ENCODE peak calls at places on chromosomes 16 and 17, in six cellular contexts. One of them, this sample, is unnamed. For H3K79me1, the result is how much of the 10 kb centered on the place peaks cover.

GRCh38 chr16:85173077-85173980 is 61.1 kb upstream of the CIBAR2 start:
- DNase-seq in mesendoderm: peak
- DNase-seq in H1: no peak
- DNase-seq in mesenchymal stem cell: peak
- DNase-seq in H9: no peak
- DNase-seq in neuronal stem cell: no peak
- DNase-seq in this sample: peak

GRCh38 chr17:40515491-40516041 is 14.1 kb upstream of the TNS4 start:
- DNase-seq in H9: no peak
- DNase-seq in mesendoderm: peak
- DNase-seq in mesenchymal stem cell: no peak
- DNase-seq in H1: no peak
- DNase-seq in neuronal stem cell: no peak
- DNase-seq in this sample: no peak

GRCh38 chr17:19304209-19304608 is 58.3 kb downstream of the B9D1 start:
- DNase-seq in H9: no peak
- DNase-seq in H1: no peak
- DNase-seq in neuronal stem cell: no peak
- DNase-seq in mesenchymal stem cell: peak
- DNase-seq in mesendoderm: no peak
- DNase-seq in this sample: peak

GRCh38 chr17:418421-418751 is 65.8 kb upstream of the RPH3AL start:
- DNase-seq in mesendoderm: no peak
- DNase-seq in H1: no peak
- DNase-seq in H9: no peak
- DNase-seq in mesenchymal stem cell: no peak
- DNase-seq in neuronal stem cell: no peak
- DNase-seq in this sample: no peak

GRCh38 chr16:9867176-9867575 is 315.1 kb downstream of the GRIN2A start:
- DNase-seq in mesendoderm: no peak
- DNase-seq in H9: no peak
- DNase-seq in H1: no peak
- DNase-seq in mesenchymal stem cell: no peak
- DNase-seq in neuronal stem cell: no peak
- DNase-seq in this sample: no peak

GRCh38 chr16:1817276-1817589 is 9.4 kb downstream of the HAGH start:
- DNase-seq in H1: no peak
- DNase-seq in mesenchymal stem cell: no peak
- DNase-seq in H9: no peak
- DNase-seq in neuronal stem cell: no peak
- DNase-seq in mesendoderm: no peak
- DNase-seq in this sample: no peak

GRCh38 chr16:67391424-67392300 is 1.6 kb downstream of the TPPP3 start:
- DNase-seq in H1: no peak
- DNase-seq in H9: no peak
- DNase-seq in neuronal stem cell: no peak
- DNase-seq in mesenchymal stem cell: peak
- DNase-seq in mesendoderm: peak
- DNase-seq in this sample: no peak

GRCh38 chr16:70689970-70690905 is 4.4 kb upstream of the MTSS2 start:
- DNase-seq in mesendoderm: no peak
- DNase-seq in neuronal stem cell: no peak
- DNase-seq in mesenchymal stem cell: no peak
- DNase-seq in H1: no peak
- DNase-seq in H9: no peak
- DNase-seq in this sample: no peak

GRCh38 chr16:23670137-23670776 is 8.4 kb upstream of the PLK1 start:
- DNase-seq in mesendoderm: no peak
- DNase-seq in neuronal stem cell: no peak
- DNase-seq in mesenchymal stem cell: peak
- DNase-seq in H9: no peak
- DNase-seq in H1: no peak
- DNase-seq in this sample: peak

GRCh38 chr17:73820686-73821448 is 176.6 kb upstream of the SDK2 start:
- DNase-seq in mesendoderm: peak
- DNase-seq in neuronal stem cell: peak
- DNase-seq in H9: peak
- DNase-seq in H1: peak
- DNase-seq in mesenchymal stem cell: no peak
- DNase-seq in this sample: no peak

GRCh38 chr17:17139972-17140589 is 66.1 kb downstream of the PLD6 start:
- DNase-seq in H9: peak
- DNase-seq in neuronal stem cell: no peak
- DNase-seq in mesenchymal stem cell: no peak
- DNase-seq in mesendoderm: no peak
- DNase-seq in H1: no peak
- DNase-seq in this sample: no peak

GRCh38 chr16:75566889-75567255 is 693 bp downstream of the GABARAPL2 start:
- DNase-seq in mesendoderm: no peak
- DNase-seq in neuronal stem cell: no peak
- DNase-seq in H9: no peak
- DNase-seq in H1: peak
- DNase-seq in mesenchymal stem cell: peak
- DNase-seq in this sample: no peak

GRCh38 chr17:17043668-17044226 is 1.5 kb downstream of the MPRIP start:
- DNase-seq in mesendoderm: peak
- DNase-seq in mesenchymal stem cell: peak
- DNase-seq in neuronal stem cell: peak
- DNase-seq in H1: no peak
- DNase-seq in H9: peak
- DNase-seq in this sample: peak

GRCh38 chr16:17070882-17071592 is 399.7 kb downstream of the XYLT1 start:
- DNase-seq in mesendoderm: peak
- DNase-seq in neuronal stem cell: peak
- DNase-seq in H1: peak
- DNase-seq in H9: peak
- DNase-seq in mesenchymal stem cell: no peak
- DNase-seq in this sample: no peak

GRCh38 chr17:50638572-50638850 is 3.8 kb downstream of the ABCC3 start:
- DNase-seq in mesenchymal stem cell: no peak
- DNase-seq in H1: no peak
- DNase-seq in neuronal stem cell: no peak
- DNase-seq in H9: no peak
- DNase-seq in mesendoderm: peak
- DNase-seq in this sample: peak

GRCh38 chr17:61465550-61466237 is 13.5 kb downstream of the TBX4 start:
- DNase-seq in neuronal stem cell: no peak
- DNase-seq in H1: no peak
- DNase-seq in H9: peak
- DNase-seq in mesenchymal stem cell: no peak
- DNase-seq in mesendoderm: no peak
- DNase-seq in this sample: no peak

GRCh38 chr17:61466246-61466645 is 14.0 kb downstream of the TBX4 start:
- DNase-seq in H9: peak
- DNase-seq in neuronal stem cell: no peak
- DNase-seq in mesendoderm: no peak
- DNase-seq in mesenchymal stem cell: no peak
- DNase-seq in H1: no peak
- DNase-seq in this sample: no peak

GRCh38 chr17:61468263-61468907 is 16.2 kb downstream of the TBX4 start:
- DNase-seq in H1: no peak
- DNase-seq in H9: no peak
- DNase-seq in mesenchymal stem cell: peak
- DNase-seq in mesendoderm: no peak
- DNase-seq in neuronal stem cell: no peak
- DNase-seq in this sample: peak

GRCh38 chr17:61469474-61469873 is 17.3 kb downstream of the TBX4 start:
- DNase-seq in H1: no peak
- DNase-seq in neuronal stem cell: no peak
- DNase-seq in H9: no peak
- DNase-seq in mesendoderm: no peak
- DNase-seq in mesenchymal stem cell: no peak
- DNase-seq in this sample: no peak

DNA sequence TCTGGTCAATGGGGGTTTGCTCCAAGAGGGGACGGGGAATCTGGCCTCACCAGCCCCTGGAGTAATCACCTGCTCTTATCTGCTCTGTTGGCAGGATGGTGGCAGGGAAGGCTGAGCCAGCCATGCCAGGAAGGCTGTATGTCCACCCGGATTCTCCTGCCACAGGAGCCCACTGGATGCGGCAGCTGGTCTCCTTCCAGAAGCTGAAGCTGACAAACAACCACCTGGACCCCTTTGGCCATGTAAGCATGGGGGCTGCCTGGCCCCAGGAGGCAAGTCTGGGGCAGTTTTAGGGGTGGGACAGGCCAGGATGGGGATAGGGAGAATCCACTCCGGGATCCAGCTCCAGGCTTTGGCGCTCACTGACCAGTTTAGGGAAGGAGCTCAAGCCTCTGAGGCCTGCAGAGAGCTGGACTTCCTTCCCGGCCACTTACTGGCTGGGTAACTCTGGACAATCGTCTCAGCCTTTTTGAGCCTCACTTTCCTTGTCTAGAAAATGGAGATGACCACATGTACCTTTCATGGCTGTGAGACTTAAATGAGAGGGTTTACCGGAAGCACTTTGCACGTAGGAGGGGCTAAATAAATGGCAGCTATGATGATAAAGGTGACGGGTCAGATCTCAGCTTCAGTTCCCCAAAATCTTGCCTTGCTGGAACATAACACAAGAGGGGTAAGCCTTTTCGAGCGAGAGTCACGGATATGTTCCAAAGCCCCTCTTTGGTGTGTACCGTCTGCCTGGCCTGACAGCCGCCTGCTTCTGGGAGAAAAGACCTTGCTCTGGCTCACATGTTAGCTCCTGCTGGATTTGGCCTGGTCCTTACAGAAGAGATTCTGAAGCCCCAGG is 15.4 kb downstream of the TBX4 start:
- DNase-seq in mesenchymal stem cell: peak
- DNase-seq in H1: peak
- DNase-seq in mesendoderm: peak
- DNase-seq in neuronal stem cell: no peak
- DNase-seq in H9: peak
- DNase-seq in this sample: peak
- H2BK15ac ChIP-seq in mesenchymal stem cell: no peak
- H2BK15ac ChIP-seq in H1: peak
- H2BK15ac ChIP-seq in mesendoderm: no peak
- H2BK15ac ChIP-seq in neuronal stem cell: no peak
- H2BK15ac ChIP-seq in H9: no peak
- H2BK15ac ChIP-seq in this sample: peak

GRCh38 chr17:77450742-77451270 is 310.0 kb downstream of the SEC14L1 start:
- DNase-seq in neuronal stem cell: no peak
- DNase-seq in H9: no peak
- DNase-seq in H1: no peak
- DNase-seq in mesendoderm: no peak
- DNase-seq in mesenchymal stem cell: no peak
- DNase-seq in this sample: no peak
- H3K4ac ChIP-seq in neuronal stem cell: peak
- H3K4ac ChIP-seq in H9: no peak
- H3K4ac ChIP-seq in H1: peak
- H3K4ac ChIP-seq in mesendoderm: peak
- H3K4ac ChIP-seq in mesenchymal stem cell: peak
- H3K4ac ChIP-seq in this sample: peak

DNA sequence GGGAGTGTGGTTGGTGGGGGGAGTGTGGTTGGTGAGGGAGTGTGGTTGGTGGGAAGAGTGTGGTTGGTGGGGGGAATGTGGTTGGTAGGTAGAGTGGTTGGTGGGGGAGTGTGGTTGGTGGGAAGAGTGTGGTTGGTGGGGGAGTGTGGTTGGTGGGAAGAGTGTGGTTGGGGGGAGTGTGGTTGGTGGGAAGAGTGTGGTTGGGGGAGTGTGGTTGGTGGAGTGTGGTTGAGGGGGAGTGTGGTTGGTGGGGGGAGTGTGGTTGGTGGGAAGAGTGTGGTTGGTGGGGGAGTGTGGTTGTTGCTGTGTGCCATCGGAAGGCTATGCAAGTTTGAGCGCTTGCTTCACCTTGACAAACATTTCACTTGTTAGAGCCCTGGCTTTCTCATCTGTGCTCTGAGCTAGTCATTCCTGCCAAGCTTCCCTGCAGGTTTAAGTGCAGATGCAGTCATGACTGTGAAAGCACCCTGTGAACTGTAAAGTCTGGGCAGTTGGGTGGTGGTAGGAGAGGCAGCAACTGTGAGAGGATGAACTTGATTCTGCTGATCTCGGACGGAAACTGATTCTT is 20.1 kb downstream of the MINK1 start:
- DNase-seq in neuronal stem cell: no peak
- DNase-seq in mesenchymal stem cell: no peak
- DNase-seq in mesendoderm: no peak
- DNase-seq in H1: no peak
- DNase-seq in H9: no peak
- DNase-seq in this sample: no peak
- H3K79me1 ChIP-seq in neuronal stem cell: under half
- H3K79me1 ChIP-seq in mesenchymal stem cell: under half
- H3K79me1 ChIP-seq in mesendoderm: under half
- H3K79me1 ChIP-seq in H1: under half
- H3K79me1 ChIP-seq in H9: under half
- H3K79me1 ChIP-seq in this sample: under half

GRCh38 chr17:82441686-82442487 is 8.7 kb downstream of the CYBC1 start:
- DNase-seq in H1: no peak
- DNase-seq in mesenchymal stem cell: no peak
- DNase-seq in mesendoderm: no peak
- DNase-seq in H9: peak
- DNase-seq in neuronal stem cell: no peak
- DNase-seq in this sample: no peak

GRCh38 chr17:82439829-82440365 is 10.7 kb downstream of the CYBC1 start:
- DNase-seq in H1: no peak
- DNase-seq in mesenchymal stem cell: no peak
- DNase-seq in neuronal stem cell: no peak
- DNase-seq in mesendoderm: no peak
- DNase-seq in H9: peak
- DNase-seq in this sample: no peak

GRCh38 chr17:82440991-82441627 is 9.4 kb downstream of the CYBC1 start:
- DNase-seq in neuronal stem cell: no peak
- DNase-seq in H9: no peak
- DNase-seq in mesendoderm: no peak
- DNase-seq in mesenchymal stem cell: peak
- DNase-seq in H1: no peak
- DNase-seq in this sample: no peak

GRCh38 chr17:82439194-82439828 is 11.2 kb downstream of the CYBC1 start:
- DNase-seq in mesenchymal stem cell: no peak
- DNase-seq in neuronal stem cell: no peak
- DNase-seq in H1: no peak
- DNase-seq in mesendoderm: no peak
- DNase-seq in H9: no peak
- DNase-seq in this sample: no peak

GRCh38 chr17:82440377-82440981 is 10.1 kb downstream of the CYBC1 start:
- DNase-seq in H1: no peak
- DNase-seq in mesendoderm: no peak
- DNase-seq in mesenchymal stem cell: no peak
- DNase-seq in neuronal stem cell: no peak
- DNase-seq in H9: peak
- DNase-seq in this sample: no peak
- H2BK15ac ChIP-seq in H1: no peak
- H2BK15ac ChIP-seq in mesendoderm: no peak
- H2BK15ac ChIP-seq in mesenchymal stem cell: peak
- H2BK15ac ChIP-seq in neuronal stem cell: no peak
- H2BK15ac ChIP-seq in H9: no peak
- H2BK15ac ChIP-seq in this sample: no peak